ENCODE peak calls at places on chromosomes 16 and 17, in six cellular contexts. D, O, G, K, F and Q are unnamed samples.
A peak's percentile ranks its signal among the peaks of the same experiment; 100 is the strongest.

GRCh38 chr16:63976345-63976744 is 1145.5 kb downstream of the CDH11 start:
- DNase-seq in D (no peak), G (no peak), F (no peak), O (no peak), K (no peak), Q (no peak)

GRCh38 chr17:78366109-78366848 is 6.4 kb upstream of the SOCS3 start:
- DNase-seq in G (no peak), K (no peak), F (no peak), O (no peak), D (no peak), Q (no peak)

GRCh38 chr17:32627233-32628008 is 140.6 kb downstream of the CDK5R1 start:
- DNase-seq in F (no peak), D (no peak), O (peak; percentile 58), K (no peak), G (no peak), Q (peak; percentile 22)

GRCh38 chr17:42118545-42118944 is 2.6 kb downstream of the KAT2A start:
- DNase-seq in G (peak; percentile 53), D (no peak), O (no peak), F (no peak), K (no peak), Q (no peak)

GRCh38 chr17:29619251-29619650 is 3.5 kb downstream of the CORO6 start:
- DNase-seq in O (no peak), F (no peak), G (no peak), K (peak; percentile 30), D (no peak), Q (no peak)

GRCh38 chr17:75773808-75774470 is 8.9 kb upstream of the GALK1 start:
- DNase-seq in F (no peak), O (no peak), K (no peak), D (no peak), G (no peak), Q (no peak)

GRCh38 chr16:49439050-49439449 is 65.4 kb downstream of the C16orf78 start:
- DNase-seq in O (peak; percentile 39), D (no peak), F (no peak), G (no peak), K (no peak), Q (no peak)

GRCh38 chr17:42928714-42929496 is 28.3 kb downstream of the G6PC1 start:
- DNase-seq in O (no peak), G (peak; percentile 8), F (peak; percentile 15), K (peak; percentile 50), D (no peak), Q (peak; percentile 21)

GRCh38 chr17:15432807-15433547 is 34.4 kb downstream of the CDRT4 start:
- DNase-seq in D (no peak), G (no peak), F (no peak), O (no peak), K (no peak), Q (no peak)

GRCh38 chr17:78544876-78545755 is 32.1 kb downstream of the DNAH17 start:
- DNase-seq in G (no peak), K (no peak), D (no peak), F (no peak), O (no peak), Q (no peak)

GRCh38 chr17:37829446-37830142 is 84.7 kb upstream of the HNF1B start:
- DNase-seq in D (no peak), F (no peak), G (no peak), O (no peak), K (no peak), Q (no peak)

GRCh38 chr17:12789976-12790805 is 893 bp downstream of the ARHGAP44 start:
- DNase-seq in D (no peak), G (no peak), O (peak; percentile 6), K (no peak), F (no peak), Q (peak; percentile 48)

GRCh38 chr17:55089955-55090573 is 121.5 kb downstream of the STXBP4 start:
- DNase-seq in O (no peak), G (no peak), F (no peak), K (no peak), D (peak; percentile 4), Q (no peak)

GRCh38 chr16:89911375-89911774 is 7.3 kb upstream of the MC1R start:
- DNase-seq in O (no peak), D (no peak), G (no peak), F (no peak), K (no peak), Q (no peak)

GRCh38 chr16:81610144-81610842 is 165.7 kb downstream of the CMIP start:
- DNase-seq in G (no peak), D (no peak), K (no peak), O (no peak), F (no peak), Q (no peak)

GRCh38 chr16:55809386-55809785 is 23.5 kb downstream of the CES1 start:
- DNase-seq in G (no peak), D (no peak), K (no peak), O (no peak), F (no peak), Q (no peak)

GRCh38 chr16:86018487-86018886 is 119.5 kb downstream of the IRF8 start:
- DNase-seq in D (no peak), F (no peak), K (no peak), G (peak; percentile 7), O (no peak), Q (peak; percentile 46)

GRCh38 chr17:7557825-7558543 is 566 bp upstream of the TNFSF13 start:
- DNase-seq in G (no peak), K (peak; percentile 68), D (no peak), F (no peak), O (no peak), Q (peak; percentile 47)

GRCh38 chr17:50045154-50045553 is 10.8 kb upstream of the ITGA3 start:
- DNase-seq in F (no peak), O (no peak), K (no peak), G (no peak), D (no peak), Q (no peak)

GRCh38 chr17:32283745-32284207 is 18.1 kb downstream of the RHBDL3 start:
- DNase-seq in K (no peak), O (no peak), G (no peak), D (no peak), F (no peak), Q (peak; percentile 42)

GRCh38 chr16:16143038-16143763 is 80.1 kb downstream of the ABCC6 start:
- DNase-seq in O (no peak), G (peak; percentile 13), F (no peak), K (peak; percentile 58), D (no peak), Q (no peak)

GRCh38 chr17:8707232-8707590 is 37.4 kb downstream of the CCDC42 start:
- DNase-seq in O (no peak), K (no peak), G (no peak), D (no peak), F (no peak), Q (no peak)

GRCh38 chr16:50245417-50246298 is 20.7 kb upstream of the ADCY7 start:
- DNase-seq in G (peak; percentile 36), F (peak; percentile 61), O (no peak), K (no peak), D (peak; percentile 50), Q (peak; percentile 72)

GRCh38 chr16:17369441-17369951 is 101.3 kb downstream of the XYLT1 start:
- DNase-seq in O (no peak), K (peak; percentile 80), F (peak; percentile 42), G (peak; percentile 88), D (peak; percentile 69), Q (no peak)

GRCh38 chr16:49283376-49284049 is 1.9 kb upstream of the CBLN1 start:
- DNase-seq in K (no peak), O (no peak), F (no peak), D (no peak), G (no peak), Q (peak; percentile 5)

GRCh38 chr17:44222112-44222869 is 2.8 kb upstream of the UBTF start:
- DNase-seq in O (peak; percentile 67), D (no peak), K (no peak), F (no peak), G (peak; percentile 42), Q (peak; percentile 65)

GRCh38 chr16:30524575-30525571 is 1.5 kb downstream of the ZNF768 start:
- DNase-seq in F (no peak), D (no peak), G (no peak), O (no peak), K (no peak), Q (no peak)

GRCh38 chr16:89070590-89070989 is 23.1 kb upstream of the ACSF3 start:
- DNase-seq in D (no peak), G (no peak), K (no peak), O (no peak), F (no peak), Q (no peak)

GRCh38 chr16:85770741-85771140 is 19.8 kb upstream of the C16orf74 start:
- DNase-seq in O (no peak), K (no peak), F (no peak), D (no peak), G (no peak), Q (no peak)

GRCh38 chr17:42408076-42408475 is 15.0 kb downstream of the CAVIN1 start:
- DNase-seq in K (no peak), F (no peak), O (no peak), G (no peak), D (no peak), Q (no peak)

GRCh38 chr16:30926937-30927788 is 3.8 kb downstream of the FBXL19 start:
- DNase-seq in K (no peak), F (no peak), O (no peak), G (no peak), D (no peak), Q (no peak)

GRCh38 chr17:56292010-56292409 is 138.7 kb downstream of the ANKFN1 start:
- DNase-seq in F (no peak), O (no peak), K (no peak), G (no peak), D (no peak), Q (no peak)

GRCh38 chr17:40616592-40616991 is 31.0 kb downstream of the SMARCE1 start:
- DNase-seq in O (no peak), D (no peak), F (no peak), G (no peak), K (no peak), Q (no peak)

GRCh38 chr16:4979736-4980660 is 21.9 kb downstream of the SEC14L5 start:
- DNase-seq in O (no peak), G (no peak), F (no peak), D (no peak), K (no peak), Q (no peak)

GRCh38 chr17:5667871-5668270 is 83.6 kb upstream of the NLRP1 start:
- DNase-seq in O (no peak), F (no peak), K (no peak), D (no peak), G (no peak), Q (no peak)

GRCh38 chr17:63285566-63285965 is 160.5 kb downstream of the CYB561 start:
- DNase-seq in G (no peak), D (no peak), O (no peak), F (no peak), K (no peak), Q (no peak)

GRCh38 chr16:9318764-9319163 is 227.3 kb downstream of the HAPSTR1 start:
- DNase-seq in D (no peak), O (no peak), G (no peak), K (no peak), F (no peak), Q (no peak)

GRCh38 chr17:67636841-67637240 is 80.9 kb upstream of the NOL11 start:
- DNase-seq in D (no peak), G (no peak), K (no peak), O (no peak), F (no peak), Q (no peak)